ENCODE peak calls at places on chromosomes 5 and 9, in six cellular contexts. N is tibial artery, G is cardiac muscle cell, J is choroid plexus epithelial cell, Y is A549, L is astrocyte of the cerebellum. M is an unnamed sample.

GRCh38 chr5:146101646-146102045 is 3.7 kb downstream of the PLAC8L1 start:
- DNase-seq in G (no peak), Y (no peak), N (no peak), J (no peak), L (no peak), M (no peak)

GRCh38 chr5:34610576-34610975 is 45.6 kb upstream of the RAI14 start:
- DNase-seq in L (no peak), J (no peak), N (no peak), G (no peak), Y (no peak), M (no peak)

GRCh38 chr5:133895979-133896378 is 72.4 kb downstream of the C5orf15 start:
- DNase-seq in G (no peak), L (no peak), N (no peak), J (no peak), Y (no peak), M (no peak)

GRCh38 chr5:126676195-126676624 is 75.5 kb downstream of the PHAX start:
- DNase-seq in G (peak; percentile 77), N (peak; percentile 31), Y (peak; percentile 62), J (peak; percentile 76), L (peak; percentile 34), M (peak; percentile 87)

GRCh38 chr5:133259199-133259997 is 207.6 kb downstream of the HSPA4 start:
- DNase-seq in N (no peak), G (no peak), L (no peak), J (no peak), Y (no peak), M (no peak)

GRCh38 chr9:125260564-125260963 is 1.1 kb upstream of the GAPVD1 start:
- DNase-seq in N (no peak), L (peak; percentile 19), G (no peak), J (peak; percentile 83), Y (no peak), M (no peak)

GRCh38 chr5:98767563-98767962 is 5.9 kb upstream of the RGMB start:
- DNase-seq in L (no peak), G (no peak), N (no peak), Y (no peak), J (no peak), M (no peak)

GRCh38 chr9:120734607-120735006 is 20.3 kb upstream of the MEGF9 start:
- DNase-seq in G (no peak), Y (no peak), N (no peak), L (no peak), J (no peak), M (no peak)

GRCh38 chr9:124291801-124292396 is 34.1 kb downstream of the NEK6 start:
- DNase-seq in L (no peak), N (no peak), J (peak; percentile 15), Y (no peak), G (peak; percentile 80), M (peak; percentile 74)

GRCh38 chr5:170297589-170298462 is at the start of gene LCP2:
- DNase-seq in L (no peak), G (no peak), J (no peak), N (no peak), Y (no peak), M (peak; percentile 46)

GRCh38 chr5:75320341-75320740 is 16.7 kb upstream of the HMGCR start:
- DNase-seq in N (no peak), Y (no peak), L (no peak), J (peak; percentile 59), G (no peak), M (no peak)

GRCh38 chr9:126684965-126685465 is 71.3 kb downstream of the LMX1B start:
- DNase-seq in L (no peak), N (no peak), G (no peak), Y (no peak), J (no peak), M (no peak)

GRCh38 chr9:117929873-117930272 is 225.7 kb downstream of the TLR4 start:
- DNase-seq in L (no peak), N (no peak), Y (no peak), G (no peak), J (no peak), M (no peak)

GRCh38 chr9:36332006-36332405 is 68.1 kb downstream of the RNF38 start:
- DNase-seq in Y (no peak), G (no peak), N (no peak), L (no peak), J (no peak), M (no peak)

GRCh38 chr5:174425271-174425963 is 299.0 kb upstream of the MSX2 start:
- DNase-seq in Y (no peak), G (peak; percentile 56), J (no peak), N (no peak), L (no peak), M (no peak)

DNA sequence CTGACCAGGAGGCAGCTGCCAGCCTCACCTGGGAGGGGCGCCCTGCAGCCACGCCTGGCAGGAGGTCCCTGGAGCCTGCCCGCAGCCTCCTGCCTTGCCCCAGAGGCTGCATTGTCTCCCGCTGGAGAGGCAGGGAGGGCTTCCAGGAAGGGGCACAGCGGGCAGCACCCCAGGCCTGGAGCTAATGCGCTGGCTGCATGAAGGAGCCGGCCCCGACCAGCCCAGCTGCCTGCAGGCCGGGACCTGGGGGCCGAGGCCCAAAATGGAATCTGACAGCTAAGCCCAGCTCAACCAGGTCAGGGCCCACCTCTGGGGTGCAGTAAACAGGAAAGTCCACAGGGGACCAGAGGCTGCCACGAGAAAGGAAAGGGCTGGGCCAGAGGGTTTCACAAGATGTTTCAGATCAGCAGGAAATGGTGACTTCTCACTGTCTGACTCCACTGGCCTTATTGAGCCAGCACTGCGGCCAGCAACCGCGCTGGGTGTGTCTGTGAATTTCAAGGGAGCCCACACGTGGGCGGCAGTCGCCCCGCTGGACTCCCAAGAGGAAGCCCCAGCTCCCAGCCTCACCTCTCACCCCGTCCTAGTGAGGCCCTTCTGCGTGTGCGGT is 18.6 kb upstream of the NOTCH1 start:
- DNase-seq in L (no peak), N (peak; percentile 88), J (peak; percentile 90), G (no peak), Y (no peak), M (peak; percentile 87)
- TF ChIP-seq CTCF in L (no peak), N (peak; percentile 38), J (peak; percentile 32), G (peak; percentile 19), Y (no peak), M (no peak)

GRCh38 chr9:96566401-96567202 is 53.0 kb downstream of the CDC14B start:
- DNase-seq in Y (peak; percentile 77), N (peak; percentile 81), J (peak; percentile 31), G (peak; percentile 81), L (no peak), M (peak; percentile 90)
- TF ChIP-seq CTCF in Y (peak; percentile 70), N (peak; percentile 60), J (peak; percentile 47), G (peak; percentile 42), L (peak; percentile 43), M (peak; percentile 74)

GRCh38 chr5:67047180-67047579 is 149.4 kb downstream of the CD180 start:
- DNase-seq in G (peak; percentile 18), Y (no peak), N (peak; percentile 20), L (no peak), J (no peak), M (no peak)
- TF ChIP-seq CTCF in G (no peak), Y (no peak), N (no peak), L (no peak), J (no peak), M (no peak)

DNA sequence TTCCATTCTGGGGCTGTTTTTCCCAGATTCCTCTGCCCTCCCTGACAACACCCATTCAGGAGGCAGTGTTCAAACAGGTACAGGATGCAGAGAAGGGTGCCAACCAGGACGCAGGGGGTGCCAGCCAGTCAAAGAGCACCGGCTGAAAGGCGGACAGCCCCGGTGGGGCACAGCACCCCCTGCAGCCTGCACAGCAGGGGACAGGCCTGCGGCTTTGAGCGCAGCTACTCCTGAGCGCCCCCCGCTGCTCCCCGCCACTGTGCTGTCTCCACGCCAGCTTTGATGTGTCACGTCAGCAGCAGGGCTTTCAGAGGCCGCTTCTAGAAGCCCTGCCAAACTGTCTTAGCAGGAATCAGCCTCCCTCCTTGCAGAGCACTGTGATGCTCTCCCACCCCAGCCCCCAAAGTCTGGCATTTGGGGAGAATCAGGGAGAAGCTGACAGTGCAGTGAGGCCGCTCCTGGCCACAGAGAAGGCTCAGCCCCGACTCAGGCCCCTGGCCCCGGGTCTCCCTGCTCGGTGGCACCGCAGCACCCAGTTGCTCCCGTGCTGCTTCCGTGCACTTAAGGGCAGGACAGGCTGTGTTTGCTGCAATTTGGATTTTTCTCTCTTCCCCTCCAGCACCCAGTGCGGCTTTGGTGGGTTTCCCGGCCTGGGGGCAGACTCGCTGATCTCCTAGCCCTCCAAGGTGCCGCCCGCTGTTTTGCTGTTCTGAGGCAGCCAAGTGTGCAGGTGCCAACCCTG is 20.3 kb downstream of the AK8 start:
- DNase-seq in G (no peak), L (peak; percentile 28), N (no peak), J (peak; percentile 78), Y (no peak), M (no peak)
- TF ChIP-seq CTCF in G (peak; percentile 45), L (no peak), N (no peak), J (peak; percentile 21), Y (no peak), M (no peak)

DNA sequence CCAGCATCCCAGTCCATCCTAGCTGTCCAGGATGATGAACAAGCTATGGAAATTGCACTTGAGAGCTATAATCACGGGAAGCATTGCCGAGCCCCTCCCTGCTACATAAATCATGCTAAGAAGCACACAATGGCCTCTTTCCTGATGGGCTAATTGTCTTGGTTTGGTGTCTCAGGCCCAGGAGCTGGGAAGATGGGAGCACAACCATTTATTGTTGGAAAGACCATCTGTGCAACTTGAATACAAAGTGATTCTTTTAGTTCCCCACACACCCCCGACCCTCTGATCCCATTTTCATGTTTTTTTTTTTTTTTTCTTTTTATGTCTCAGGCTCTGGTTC is 80.4 kb downstream of the RGS3 start:
- DNase-seq in Y (no peak), N (no peak), J (no peak), L (no peak), G (no peak), M (no peak)
- TF ChIP-seq CTCF in Y (no peak), N (no peak), J (no peak), L (no peak), G (no peak), M (no peak)

M was measured in GM20000.